ENCODE peak calls at places on chromosomes 4 and X, in eight cellular contexts. B is HCT116, S is mammary epithelial cell, F is osteoblast, P is breast epithelium, J is lower lobe of right lung, E is astrocyte, V is lung. Y is an unnamed sample.

GRCh38 chr4:181896609-181897008 is 346.6 kb upstream of the TENM3 start:
- DNase-seq in J (no peak), S (no peak), P (no peak), B (no peak), F (peak), E (peak), V (no peak), Y (no peak)

GRCh38 chrX:42269186-42269585 is 345.8 kb upstream of the CASK start:
- DNase-seq in B (no peak), J (no peak), P (no peak), E (no peak), S (peak), V (no peak), F (no peak), Y (no peak)

GRCh38 chrX:9530848-9531274 is 66.0 kb downstream of the TBL1X start:
- DNase-seq in B (no peak), F (peak), E (peak), S (peak), P (no peak), V (peak), J (peak), Y (peak)

GRCh38 chrX:72142094-72142843 is 10.6 kb upstream of the RTL5 start:
- DNase-seq in E (peak), B (no peak), F (no peak), J (no peak), V (no peak), S (no peak), P (no peak), Y (no peak)

GRCh38 chrX:66760648-66761047 is 121.8 kb upstream of the EDA2R start:
- DNase-seq in P (no peak), J (no peak), E (no peak), S (no peak), V (no peak), F (no peak), B (no peak), Y (no peak)

GRCh38 chr4:174654634-174655033 is 132.3 kb upstream of the HPGD start:
- DNase-seq in S (no peak), P (no peak), V (no peak), F (no peak), B (no peak), E (no peak), J (no peak), Y (no peak)

GRCh38 chr4:184395451-184395917 is 78.9 kb downstream of the IRF2 start:
- DNase-seq in E (no peak), F (no peak), P (no peak), J (no peak), B (no peak), V (no peak), S (no peak), Y (no peak)

GRCh38 chrX:12567857-12568256 is 223.4 kb upstream of the PRPS2 start:
- DNase-seq in V (no peak), J (no peak), F (no peak), B (no peak), E (no peak), P (no peak), S (no peak), Y (no peak)

GRCh38 chr4:72909461-72909860 is 160.1 kb downstream of the COX18 start:
- DNase-seq in E (no peak), V (no peak), J (no peak), F (no peak), S (peak), P (no peak), B (no peak), Y (no peak)

GRCh38 chrX:20181563-20182329 is 40.1 kb upstream of the EIF1AX start:
- DNase-seq in P (no peak), B (no peak), S (no peak), V (no peak), F (no peak), J (no peak), E (no peak), Y (no peak)

GRCh38 chrX:80808854-80809493 is 703 bp downstream of the BRWD3 start:
- DNase-seq in B (no peak), S (peak), P (peak), J (no peak), V (no peak), F (peak), E (no peak), Y (peak)

GRCh38 chrX:151985955-151986354 is 11.5 kb upstream of the GABRE start:
- DNase-seq in P (no peak), V (no peak), S (peak), J (no peak), E (peak), B (no peak), F (peak), Y (no peak)

GRCh38 chr4:111991797-111992196 is 153.5 kb upstream of the FAM241A start:
- DNase-seq in B (peak), J (no peak), E (peak), P (no peak), V (peak), F (no peak), S (peak), Y (no peak)

GRCh38 chrX:87299563-87300160 is 217.9 kb upstream of the KLHL4 start:
- DNase-seq in F (no peak), P (no peak), S (peak), V (no peak), J (no peak), B (no peak), E (no peak), Y (no peak)

GRCh38 chrX:22577181-22577580 is 304.5 kb downstream of the CBLL2 start:
- DNase-seq in F (peak), E (peak), S (peak), J (no peak), B (no peak), P (no peak), V (no peak), Y (no peak)

GRCh38 chr4:70666369-70666768 is at the start of gene JCHAIN:
- DNase-seq in S (no peak), V (no peak), J (no peak), B (no peak), E (peak), P (no peak), F (no peak), Y (no peak)

GRCh38 chrX:132146456-132146855 is 18.6 kb upstream of the FRMD7 start:
- DNase-seq in P (no peak), B (no peak), V (no peak), F (no peak), E (no peak), S (no peak), J (no peak), Y (no peak)

GRCh38 chr4:180058731-180059215 is 2184.4 kb upstream of the TENM3 start:
- DNase-seq in P (no peak), S (peak), V (peak), E (peak), J (peak), B (no peak), F (peak), Y (no peak)

GRCh38 chr4:86117781-86118302 is 242.0 kb downstream of the MAPK10 start:
- DNase-seq in J (no peak), E (peak), P (no peak), B (no peak), S (no peak), F (peak), V (no peak), Y (no peak)

GRCh38 chr4:122633211-122633610 is 12.3 kb upstream of the IL21 start:
- DNase-seq in P (no peak), F (no peak), E (peak), B (no peak), J (no peak), V (no peak), S (no peak), Y (no peak)

GRCh38 chrX:107970073-107970472 is 12.1 kb downstream of the TEX13B start:
- DNase-seq in B (no peak), S (no peak), E (no peak), V (no peak), P (no peak), F (no peak), J (no peak), Y (no peak)

GRCh38 chrX:111168314-111168713 is 72.3 kb downstream of the PAK3 start:
- DNase-seq in P (no peak), V (no peak), F (no peak), E (no peak), J (no peak), B (no peak), S (peak), Y (no peak)

GRCh38 chr4:142331132-142331531 is 515.0 kb downstream of the INPP4B start:
- DNase-seq in P (no peak), F (peak), S (no peak), V (no peak), B (no peak), J (no peak), E (no peak), Y (no peak)

GRCh38 chrX:53188763-53189162 is 36.2 kb downstream of the KDM5C start:
- DNase-seq in V (no peak), F (no peak), B (no peak), S (peak), J (no peak), P (no peak), E (no peak), Y (no peak)

GRCh38 chr4:151675366-151676060 is 85.3 kb downstream of the GATB start:
- DNase-seq in V (no peak), J (no peak), S (peak), E (no peak), F (no peak), P (no peak), B (no peak), Y (no peak)
- H3K27ac ChIP-seq in V (no peak), J (no peak), S (no peak), E (no peak), F (peak), P (peak), B (no peak), Y (no peak)

DNA sequence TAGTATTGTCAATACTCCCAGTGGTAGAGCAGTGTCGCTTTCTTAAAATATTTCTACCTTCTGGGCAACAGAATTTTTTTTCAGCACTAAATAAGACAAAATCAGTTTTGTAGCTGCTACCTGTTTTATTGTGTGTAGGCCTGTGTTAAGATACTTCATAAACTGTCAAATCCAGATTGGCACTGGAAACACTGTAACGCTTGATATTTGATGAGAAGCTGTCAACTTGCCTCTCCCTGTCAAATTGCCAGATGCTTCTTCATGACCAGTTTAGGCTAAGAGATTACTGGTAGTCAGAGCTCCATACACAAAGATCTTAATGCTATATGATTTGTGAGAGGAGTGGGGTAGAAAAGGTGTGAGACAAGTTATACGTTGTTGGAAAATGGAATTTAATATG is 17.3 kb downstream of the TRAM1L1 start:
- DNase-seq in P (no peak), B (no peak), E (no peak), F (no peak), S (no peak), V (no peak), J (no peak), Y (no peak)
- H3K27ac ChIP-seq in P (no peak), B (no peak), E (no peak), F (no peak), S (no peak), V (no peak), J (no peak), Y (no peak)

GRCh38 chrX:77434949-77435348 is 12.2 kb upstream of the FGF16 start:
- DNase-seq in B (no peak), V (no peak), E (no peak), J (no peak), S (no peak), F (no peak), P (no peak), Y (no peak)

GRCh38 chrX:77432998-77433397 is 14.2 kb upstream of the FGF16 start:
- DNase-seq in S (no peak), B (no peak), J (no peak), E (no peak), F (no peak), P (no peak), V (no peak), Y (no peak)

GRCh38 chrX:77436682-77437081 is 10.5 kb upstream of the FGF16 start:
- DNase-seq in B (no peak), P (no peak), J (no peak), E (peak), S (peak), V (no peak), F (no peak), Y (no peak)

GRCh38 chrX:77440310-77440709 is 6.9 kb upstream of the FGF16 start:
- DNase-seq in S (no peak), B (no peak), F (no peak), J (no peak), E (peak), V (no peak), P (no peak), Y (no peak)

GRCh38 chrX:77436271-77436670 is 10.9 kb upstream of the FGF16 start:
- DNase-seq in P (no peak), J (no peak), B (no peak), S (no peak), V (no peak), F (no peak), E (no peak), Y (no peak)
- H3K27ac ChIP-seq in P (no peak), J (no peak), B (no peak), S (no peak), V (no peak), F (peak), E (peak), Y (no peak)

DNA sequence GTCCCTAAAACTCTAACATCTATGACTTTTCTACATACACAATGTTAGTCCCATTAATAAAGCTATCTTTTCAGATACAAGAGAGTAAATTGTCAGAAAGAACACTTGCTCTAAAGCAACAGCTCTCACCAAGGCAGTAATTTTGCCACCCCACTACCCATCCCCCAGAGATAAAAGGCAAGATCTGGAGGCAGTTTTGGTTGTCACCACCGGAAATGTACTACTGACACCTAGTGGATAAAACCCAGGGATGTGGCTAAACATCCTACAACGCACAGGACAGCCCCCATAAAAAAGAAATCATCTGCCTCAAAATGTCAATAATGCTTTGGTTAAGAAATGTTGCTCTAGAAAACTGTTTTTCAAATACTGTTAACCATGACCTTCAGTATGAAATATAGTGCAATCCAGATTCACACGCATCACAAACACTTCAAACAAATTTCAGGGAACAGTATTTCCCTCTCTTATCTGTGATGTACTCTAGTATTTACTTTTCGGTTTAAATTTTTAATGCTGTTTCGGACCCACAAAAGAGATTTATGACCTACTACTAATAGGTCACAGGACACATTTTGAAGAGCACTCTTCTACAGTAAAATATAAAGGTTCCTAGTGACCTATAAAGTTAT is 5.1 kb downstream of the FBXL5 start:
- DNase-seq in P (no peak), B (peak), F (no peak), E (peak), J (no peak), V (peak), S (peak), Y (peak)
- H3K27ac ChIP-seq in P (peak), B (no peak), F (peak), E (no peak), J (no peak), V (no peak), S (peak), Y (no peak)

GRCh38 chr4:60209588-60209987 is 990.5 kb upstream of the ADGRL3 start:
- DNase-seq in V (no peak), B (no peak), E (no peak), S (no peak), F (no peak), P (no peak), J (no peak), Y (no peak)
- H3K27ac ChIP-seq in V (no peak), B (no peak), E (no peak), S (no peak), F (no peak), P (no peak), J (no peak), Y (no peak)

GRCh38 chrX:73447311-73447794 is 500 bp downstream of the CDX4 start:
- DNase-seq in F (no peak), S (no peak), P (no peak), B (no peak), J (no peak), E (no peak), V (no peak), Y (no peak)

GRCh38 chrX:73446831-73447230 is at the start of gene CDX4:
- DNase-seq in F (no peak), V (no peak), E (no peak), B (no peak), J (no peak), S (no peak), P (no peak), Y (no peak)

GRCh38 chrX:73448379-73448778 is 1.5 kb downstream of the CDX4 start:
- DNase-seq in B (no peak), P (no peak), V (no peak), F (no peak), S (no peak), E (no peak), J (no peak), Y (no peak)
- H3K27ac ChIP-seq in B (no peak), P (no peak), V (no peak), F (no peak), S (no peak), E (no peak), J (no peak), Y (no peak)

GRCh38 chrX:71107245-71107644 is 705 bp upstream of the CXorf65 start:
- DNase-seq in P (no peak), J (no peak), V (no peak), S (no peak), F (no peak), E (no peak), B (no peak), Y (no peak)
- H3K27ac ChIP-seq in P (no peak), J (no peak), V (no peak), S (no peak), F (no peak), E (no peak), B (no peak), Y (peak)

GRCh38 chr4:138655970-138656369 is 359.6 kb upstream of the NOCT start:
- DNase-seq in S (no peak), P (no peak), J (no peak), B (no peak), F (no peak), V (no peak), E (no peak), Y (no peak)

GRCh38 chr4:138659041-138659565 is 356.5 kb upstream of the NOCT start:
- DNase-seq in J (no peak), P (no peak), V (no peak), E (no peak), B (no peak), S (no peak), F (no peak), Y (no peak)

GRCh38 chr4:138663883-138664282 is 351.7 kb upstream of the NOCT start:
- DNase-seq in F (no peak), P (no peak), J (no peak), E (no peak), V (no peak), S (no peak), B (no peak), Y (no peak)

GRCh38 chr4:138659640-138660325 is 355.8 kb upstream of the NOCT start:
- DNase-seq in E (peak), V (no peak), S (peak), F (no peak), P (no peak), B (no peak), J (no peak), Y (no peak)

GRCh38 chr4:138658518-138658917 is 357.1 kb upstream of the NOCT start:
- DNase-seq in J (no peak), S (no peak), B (no peak), F (no peak), E (no peak), P (no peak), V (no peak), Y (no peak)
- H3K27ac ChIP-seq in J (no peak), S (no peak), B (no peak), F (no peak), E (no peak), P (no peak), V (no peak), Y (no peak)

GRCh38 chr4:84968936-84969335 is 2.4 kb upstream of the WDFY3 start:
- DNase-seq in B (no peak), S (no peak), J (no peak), V (no peak), P (no peak), F (no peak), E (no peak), Y (no peak)

GRCh38 chr4:84966382-84967291 is at the start of gene WDFY3:
- DNase-seq in B (peak), E (peak), V (peak), F (peak), J (peak), S (peak), P (peak), Y (no peak)

GRCh38 chr4:84965558-84966381 is 720 bp downstream of the WDFY3 start:
- DNase-seq in J (peak), E (no peak), F (peak), V (peak), S (peak), P (peak), B (no peak), Y (no peak)

GRCh38 chr4:84967292-84967651 is 782 bp upstream of the WDFY3 start:
- DNase-seq in P (no peak), S (no peak), V (no peak), E (peak), J (no peak), B (no peak), F (peak), Y (no peak)

DNA sequence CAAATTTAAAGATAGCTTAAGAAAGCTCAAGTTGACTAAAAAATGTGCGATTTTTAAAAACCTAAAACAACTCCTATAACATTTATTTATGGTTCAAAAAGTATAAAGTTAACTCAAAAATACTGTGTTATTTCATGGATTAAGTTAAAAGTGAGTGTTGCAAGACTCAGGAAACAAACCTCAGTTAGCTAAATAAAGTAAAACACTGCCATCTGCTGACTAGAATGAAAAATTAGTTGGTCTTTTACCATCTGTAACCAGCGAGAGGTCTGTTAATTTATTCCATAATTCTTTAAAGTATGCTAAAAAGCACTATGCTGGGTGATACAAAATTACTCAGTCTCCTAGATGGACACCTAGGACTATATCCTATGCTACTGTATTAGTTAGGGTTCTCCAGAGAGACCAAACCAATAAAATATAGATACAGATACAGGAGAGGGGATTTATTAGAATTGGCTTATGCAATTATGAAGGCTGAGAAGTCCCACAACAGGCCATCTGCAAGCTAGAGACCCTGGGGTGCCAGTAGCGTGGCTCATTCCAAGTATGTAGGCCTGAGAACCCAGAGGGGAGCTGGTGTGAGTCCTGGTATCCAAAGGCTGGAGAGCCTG is 4.9 kb upstream of the WDFY3 start:
- DNase-seq in S (peak), V (no peak), P (no peak), B (peak), J (no peak), F (no peak), E (peak), Y (no peak)
- H3K27ac ChIP-seq in S (no peak), V (no peak), P (no peak), B (no peak), J (no peak), F (no peak), E (no peak), Y (no peak)

GRCh38 chr4:14091966-14092365 is 464.4 kb upstream of the BOD1L1 start:
- DNase-seq in P (no peak), E (no peak), B (no peak), S (no peak), F (no peak), V (no peak), J (no peak), Y (no peak)
- H3K27ac ChIP-seq in P (no peak), E (no peak), B (no peak), S (no peak), F (no peak), V (no peak), J (no peak), Y (no peak)

Y was measured in effector memory CD4-positive, alpha-beta T cell.